ENCODE peak calls at places on chromosome 10, in seven cellular contexts. G is cardiac fibroblast, M is psoas muscle, D is fibroblast of mammary gland, Z is kidney epithelial cell, K is AG10803, Q is progenitor cell of endocrine pancreas. I is an unnamed sample.

GRCh38 chr10:84668186-84668763 is 339.9 kb downstream of the CCSER2 start:
- DNase-seq in G (no peak), M (no peak), D (no peak), Z (no peak), K (no peak), Q (no peak), I (no peak)

GRCh38 chr10:7836571-7836970 is 18.3 kb downstream of the TAF3 start:
- DNase-seq in G (no peak), M (no peak), D (no peak), Z (no peak), K (no peak), Q (no peak), I (no peak)

GRCh38 chr10:77455538-77455937 is 182.1 kb downstream of the KCNMA1 start:
- DNase-seq in G (peak; percentile 23), M (no peak), D (peak; percentile 30), Z (peak; percentile 29), K (no peak), Q (no peak), I (no peak)

GRCh38 chr10:71302874-71303568 is 16.0 kb upstream of the SLC29A3 start:
- DNase-seq in G (peak; percentile 66), M (no peak), D (peak; percentile 67), Z (peak; percentile 16), K (peak; percentile 56), Q (no peak), I (no peak)

GRCh38 chr10:34116220-34116623 is 698.9 kb downstream of the PARD3 start:
- DNase-seq in G (no peak), M (no peak), D (no peak), Z (no peak), K (no peak), Q (no peak), I (no peak)

GRCh38 chr10:34786464-34786863 is 28.6 kb downstream of the PARD3 start:
- DNase-seq in G (no peak), M (no peak), D (peak; percentile 45), Z (no peak), K (peak; percentile 82), Q (no peak), I (no peak)

GRCh38 chr10:68212721-68213352 is 19.1 kb downstream of the ATOH7 start:
- DNase-seq in G (peak; percentile 66), M (no peak), D (peak; percentile 58), Z (no peak), K (peak; percentile 45), Q (no peak), I (no peak)

GRCh38 chr10:113561214-113561613 is 8.4 kb downstream of the HABP2 start:
- DNase-seq in G (no peak), M (no peak), D (no peak), Z (no peak), K (no peak), Q (no peak), I (no peak)

GRCh38 chr10:47367646-47368045 is 16.4 kb downstream of the ZNF488 start:
- DNase-seq in G (no peak), M (no peak), D (no peak), Z (no peak), K (no peak), Q (no peak), I (no peak)

GRCh38 chr10:119481781-119482426 is 60.6 kb downstream of the RGS10 start:
- DNase-seq in G (no peak), M (no peak), D (no peak), Z (no peak), K (no peak), Q (no peak), I (no peak)

GRCh38 chr10:46317889-46318288 is 31.1 kb downstream of the ANTXRL start:
- DNase-seq in G (no peak), M (no peak), D (no peak), Z (no peak), K (no peak), Q (no peak), I (no peak)

GRCh38 chr10:105615986-105616385 is 974.9 kb downstream of the SORCS3 start:
- DNase-seq in G (no peak), M (no peak), D (no peak), Z (no peak), K (no peak), Q (no peak), I (no peak)

GRCh38 chr10:112732277-112732891 is 217.7 kb upstream of the TCF7L2 start:
- DNase-seq in G (peak; percentile 61), M (no peak), D (peak; percentile 65), Z (no peak), K (peak; percentile 32), Q (no peak), I (no peak)

GRCh38 chr10:43054593-43054992 is 22.3 kb upstream of the RET start:
- DNase-seq in G (no peak), M (no peak), D (no peak), Z (no peak), K (no peak), Q (no peak), I (no peak)

GRCh38 chr10:78414380-78414779 is 380.7 kb downstream of the RPS24 start:
- DNase-seq in G (no peak), M (no peak), D (no peak), Z (no peak), K (peak; percentile 17), Q (no peak), I (no peak)

GRCh38 chr10:44988957-44989620 is 10.5 kb upstream of the DEPP1 start:
- DNase-seq in G (no peak), M (no peak), D (no peak), Z (no peak), K (no peak), Q (no peak), I (peak; percentile 34)

GRCh38 chr10:86261933-86262665 is 104.5 kb downstream of the GRID1 start:
- DNase-seq in G (no peak), M (no peak), D (no peak), Z (no peak), K (no peak), Q (peak; percentile 4), I (no peak)
- TF ChIP-seq CTCF in G (no peak), M (no peak), D (no peak), Z (peak; percentile 12), K (no peak), Q (peak; percentile 46), I (no peak)

GRCh38 chr10:91551856-91552255 is 81.0 kb downstream of the PPP1R3C start:
- DNase-seq in G (peak; percentile 79), M (no peak), D (peak; percentile 72), Z (no peak), K (peak; percentile 75), Q (no peak), I (peak; percentile 53)
- TF ChIP-seq CTCF in G (peak; percentile 90), M (peak; percentile 59), D (peak; percentile 80), Z (peak; percentile 82), K (peak; percentile 85), Q (peak; percentile 67), I (peak; percentile 15)

GRCh38 chr10:60908896-60909295 is 35.1 kb downstream of the RHOBTB1 start:
- DNase-seq in G (no peak), M (no peak), D (no peak), Z (no peak), K (no peak), Q (no peak), I (no peak)

GRCh38 chr10:60911715-60912114 is 32.3 kb downstream of the RHOBTB1 start:
- DNase-seq in G (no peak), M (no peak), D (no peak), Z (no peak), K (no peak), Q (no peak), I (no peak)

GRCh38 chr10:60911216-60911615 is 32.8 kb downstream of the RHOBTB1 start:
- DNase-seq in G (no peak), M (no peak), D (no peak), Z (no peak), K (no peak), Q (no peak), I (no peak)

GRCh38 chr10:60913091-60913490 is 30.9 kb downstream of the RHOBTB1 start:
- DNase-seq in G (no peak), M (no peak), D (no peak), Z (no peak), K (no peak), Q (no peak), I (no peak)

GRCh38 chr10:60910543-60910942 is 33.4 kb downstream of the RHOBTB1 start:
- DNase-seq in G (no peak), M (no peak), D (no peak), Z (no peak), K (peak; percentile 48), Q (no peak), I (no peak)
- TF ChIP-seq CTCF in G (no peak), M (no peak), D (no peak), Z (no peak), K (no peak), Q (no peak), I (no peak)

GRCh38 chr10:122115874-122116273 is 126.9 kb downstream of the TACC2 start:
- DNase-seq in G (no peak), M (no peak), D (no peak), Z (no peak), K (no peak), Q (no peak), I (no peak)

GRCh38 chr10:122112625-122113160 is 123.7 kb downstream of the TACC2 start:
- DNase-seq in G (peak; percentile 93), M (peak; percentile 90), D (peak; percentile 95), Z (peak; percentile 81), K (peak; percentile 94), Q (peak; percentile 71), I (peak; percentile 59)

GRCh38 chr10:122116331-122116730 is 127.4 kb downstream of the TACC2 start:
- DNase-seq in G (peak; percentile 74), M (no peak), D (peak; percentile 81), Z (no peak), K (no peak), Q (no peak), I (no peak)

GRCh38 chr10:122113161-122113944 is 124.4 kb downstream of the TACC2 start:
- DNase-seq in G (peak; percentile 76), M (peak; percentile 73), D (peak; percentile 68), Z (no peak), K (peak; percentile 71), Q (peak; percentile 66), I (peak; percentile 41)

DNA sequence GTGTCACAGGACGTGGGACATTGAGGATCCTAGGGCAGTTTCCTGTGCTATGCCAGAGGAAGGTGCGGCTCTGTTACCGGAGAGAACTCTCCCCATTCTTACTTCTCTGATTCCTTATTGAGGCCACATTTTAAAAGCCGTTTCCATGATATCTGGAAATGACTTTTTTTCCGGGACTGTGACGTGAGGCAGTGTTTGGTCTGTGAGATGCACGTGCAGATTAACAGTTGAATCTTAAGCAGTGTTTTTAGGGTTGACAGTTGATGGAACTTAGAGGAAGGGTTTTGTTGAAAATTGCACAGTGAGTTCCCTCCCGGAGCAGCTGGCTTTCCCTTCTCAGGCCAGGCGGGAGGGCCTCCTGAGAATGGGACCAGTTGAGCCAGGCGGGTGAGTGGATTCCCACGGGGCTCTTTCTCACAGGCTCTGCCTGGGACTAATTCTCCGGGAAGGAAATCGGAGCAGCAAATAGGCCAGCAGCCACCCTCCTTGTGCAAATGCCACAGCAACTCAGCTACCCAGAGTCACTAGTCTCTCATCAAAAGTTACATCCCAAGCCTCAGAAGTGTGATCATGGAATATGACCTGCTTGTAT is 125.3 kb downstream of the TACC2 start:
- DNase-seq in G (peak; percentile 42), M (no peak), D (no peak), Z (no peak), K (no peak), Q (no peak), I (no peak)
- TF ChIP-seq CTCF in G (no peak), M (no peak), D (no peak), Z (no peak), K (no peak), Q (no peak), I (no peak)